ENCODE peak calls at places on chromosomes 4 and X, in ten cellular contexts. One of them, this sample, is unnamed.

GRCh38 chr4:113411496-113411938 is 350.0 kb downstream of the CAMK2D start:
- DNase-seq in fibroblast of mammary gland: peak
- DNase-seq in NCI-H2029 treated with DMSO at 0.1 percent for 48 hours: no peak
- DNase-seq in NCI-H345: peak
- DNase-seq in NCI-H1417 treated with DMSO at 0.1 percent for 48 hours: no peak
- DNase-seq in lower leg skin: no peak
- DNase-seq in stimulated activated CD4-positive, alpha-beta T cell treated with anti-CD3 and anti-CD28 coated beads, Interleukin-2, amount 100 ng/mL, for 48 hours: no peak
- DNase-seq in T-helper 2 cell: no peak
- DNase-seq in AG04449: peak
- DNase-seq in GM12865: no peak
- DNase-seq in this sample: no peak

GRCh38 chr4:37607018-37607417 is 79.2 kb downstream of the RELL1 start:
- DNase-seq in GM12865: no peak
- DNase-seq in NCI-H345: no peak
- DNase-seq in stimulated activated CD4-positive, alpha-beta T cell treated with anti-CD3 and anti-CD28 coated beads, Interleukin-2, amount 100 ng/mL, for 48 hours: no peak
- DNase-seq in AG04449: no peak
- DNase-seq in fibroblast of mammary gland: no peak
- DNase-seq in T-helper 2 cell: no peak
- DNase-seq in NCI-H2029 treated with DMSO at 0.1 percent for 48 hours: no peak
- DNase-seq in NCI-H1417 treated with DMSO at 0.1 percent for 48 hours: no peak
- DNase-seq in lower leg skin: no peak
- DNase-seq in this sample: no peak

GRCh38 chr4:25938251-25939186 is 24.5 kb downstream of the SMIM20 start:
- DNase-seq in stimulated activated CD4-positive, alpha-beta T cell treated with anti-CD3 and anti-CD28 coated beads, Interleukin-2, amount 100 ng/mL, for 48 hours: peak
- DNase-seq in fibroblast of mammary gland: peak
- DNase-seq in T-helper 2 cell: no peak
- DNase-seq in lower leg skin: no peak
- DNase-seq in NCI-H1417 treated with DMSO at 0.1 percent for 48 hours: no peak
- DNase-seq in AG04449: peak
- DNase-seq in NCI-H345: no peak
- DNase-seq in GM12865: peak
- DNase-seq in NCI-H2029 treated with DMSO at 0.1 percent for 48 hours: no peak
- DNase-seq in this sample: no peak

GRCh38 chrX:23373129-23373804 is 38.6 kb downstream of the PTCHD1 start:
- DNase-seq in T-helper 2 cell: no peak
- DNase-seq in AG04449: no peak
- DNase-seq in NCI-H2029 treated with DMSO at 0.1 percent for 48 hours: no peak
- DNase-seq in stimulated activated CD4-positive, alpha-beta T cell treated with anti-CD3 and anti-CD28 coated beads, Interleukin-2, amount 100 ng/mL, for 48 hours: no peak
- DNase-seq in NCI-H345: no peak
- DNase-seq in GM12865: no peak
- DNase-seq in NCI-H1417 treated with DMSO at 0.1 percent for 48 hours: no peak
- DNase-seq in lower leg skin: no peak
- DNase-seq in fibroblast of mammary gland: peak
- DNase-seq in this sample: no peak

GRCh38 chr4:150582101-150582565 is at the start of gene MAB21L2:
- DNase-seq in T-helper 2 cell: no peak
- DNase-seq in AG04449: no peak
- DNase-seq in lower leg skin: no peak
- DNase-seq in GM12865: no peak
- DNase-seq in NCI-H345: no peak
- DNase-seq in stimulated activated CD4-positive, alpha-beta T cell treated with anti-CD3 and anti-CD28 coated beads, Interleukin-2, amount 100 ng/mL, for 48 hours: no peak
- DNase-seq in NCI-H1417 treated with DMSO at 0.1 percent for 48 hours: no peak
- DNase-seq in fibroblast of mammary gland: no peak
- DNase-seq in NCI-H2029 treated with DMSO at 0.1 percent for 48 hours: no peak
- DNase-seq in this sample: no peak

GRCh38 chr4:152045397-152045780 is 284.6 kb upstream of the GATB start:
- DNase-seq in lower leg skin: no peak
- DNase-seq in NCI-H2029 treated with DMSO at 0.1 percent for 48 hours: no peak
- DNase-seq in GM12865: no peak
- DNase-seq in NCI-H1417 treated with DMSO at 0.1 percent for 48 hours: no peak
- DNase-seq in fibroblast of mammary gland: no peak
- DNase-seq in stimulated activated CD4-positive, alpha-beta T cell treated with anti-CD3 and anti-CD28 coated beads, Interleukin-2, amount 100 ng/mL, for 48 hours: no peak
- DNase-seq in T-helper 2 cell: no peak
- DNase-seq in NCI-H345: no peak
- DNase-seq in AG04449: no peak
- DNase-seq in this sample: no peak

GRCh38 chr4:48409203-48409602 is 67.9 kb downstream of the SLAIN2 start:
- DNase-seq in NCI-H345: no peak
- DNase-seq in fibroblast of mammary gland: peak
- DNase-seq in GM12865: no peak
- DNase-seq in NCI-H2029 treated with DMSO at 0.1 percent for 48 hours: no peak
- DNase-seq in T-helper 2 cell: no peak
- DNase-seq in NCI-H1417 treated with DMSO at 0.1 percent for 48 hours: no peak
- DNase-seq in lower leg skin: no peak
- DNase-seq in AG04449: no peak
- DNase-seq in stimulated activated CD4-positive, alpha-beta T cell treated with anti-CD3 and anti-CD28 coated beads, Interleukin-2, amount 100 ng/mL, for 48 hours: no peak
- DNase-seq in this sample: no peak

GRCh38 chrX:70042399-70043371 is 7.1 kb downstream of the AWAT2 start:
- DNase-seq in NCI-H1417 treated with DMSO at 0.1 percent for 48 hours: no peak
- DNase-seq in T-helper 2 cell: no peak
- DNase-seq in GM12865: no peak
- DNase-seq in fibroblast of mammary gland: peak
- DNase-seq in AG04449: no peak
- DNase-seq in stimulated activated CD4-positive, alpha-beta T cell treated with anti-CD3 and anti-CD28 coated beads, Interleukin-2, amount 100 ng/mL, for 48 hours: no peak
- DNase-seq in NCI-H345: no peak
- DNase-seq in lower leg skin: peak
- DNase-seq in NCI-H2029 treated with DMSO at 0.1 percent for 48 hours: no peak
- DNase-seq in this sample: no peak

GRCh38 chr4:100189820-100190642 is at the start of gene DDIT4L:
- DNase-seq in fibroblast of mammary gland: peak
- DNase-seq in lower leg skin: peak
- DNase-seq in NCI-H1417 treated with DMSO at 0.1 percent for 48 hours: no peak
- DNase-seq in AG04449: no peak
- DNase-seq in NCI-H345: peak
- DNase-seq in T-helper 2 cell: no peak
- DNase-seq in stimulated activated CD4-positive, alpha-beta T cell treated with anti-CD3 and anti-CD28 coated beads, Interleukin-2, amount 100 ng/mL, for 48 hours: no peak
- DNase-seq in NCI-H2029 treated with DMSO at 0.1 percent for 48 hours: no peak
- DNase-seq in GM12865: no peak
- DNase-seq in this sample: no peak

GRCh38 chrX:118975831-118976598 is 1.6 kb downstream of the LONRF3 start:
- DNase-seq in lower leg skin: peak
- DNase-seq in T-helper 2 cell: peak
- DNase-seq in NCI-H2029 treated with DMSO at 0.1 percent for 48 hours: no peak
- DNase-seq in AG04449: no peak
- DNase-seq in stimulated activated CD4-positive, alpha-beta T cell treated with anti-CD3 and anti-CD28 coated beads, Interleukin-2, amount 100 ng/mL, for 48 hours: peak
- DNase-seq in NCI-H345: peak
- DNase-seq in GM12865: peak
- DNase-seq in NCI-H1417 treated with DMSO at 0.1 percent for 48 hours: peak
- DNase-seq in fibroblast of mammary gland: peak
- DNase-seq in this sample: peak

GRCh38 chr4:28254003-28254402 is 1393.4 kb downstream of the STIM2 start:
- DNase-seq in AG04449: no peak
- DNase-seq in T-helper 2 cell: no peak
- DNase-seq in fibroblast of mammary gland: no peak
- DNase-seq in NCI-H1417 treated with DMSO at 0.1 percent for 48 hours: no peak
- DNase-seq in lower leg skin: no peak
- DNase-seq in NCI-H2029 treated with DMSO at 0.1 percent for 48 hours: no peak
- DNase-seq in NCI-H345: no peak
- DNase-seq in GM12865: no peak
- DNase-seq in stimulated activated CD4-positive, alpha-beta T cell treated with anti-CD3 and anti-CD28 coated beads, Interleukin-2, amount 100 ng/mL, for 48 hours: no peak
- DNase-seq in this sample: no peak

GRCh38 chrX:139204903-139205667 is 325.5 kb upstream of the F9 start:
- DNase-seq in stimulated activated CD4-positive, alpha-beta T cell treated with anti-CD3 and anti-CD28 coated beads, Interleukin-2, amount 100 ng/mL, for 48 hours: no peak
- DNase-seq in lower leg skin: peak
- DNase-seq in NCI-H345: no peak
- DNase-seq in NCI-H2029 treated with DMSO at 0.1 percent for 48 hours: no peak
- DNase-seq in GM12865: peak
- DNase-seq in fibroblast of mammary gland: no peak
- DNase-seq in AG04449: no peak
- DNase-seq in NCI-H1417 treated with DMSO at 0.1 percent for 48 hours: no peak
- DNase-seq in T-helper 2 cell: no peak
- DNase-seq in this sample: no peak

GRCh38 chr4:138222041-138222440 is 20.1 kb downstream of the SLC7A11 start:
- DNase-seq in lower leg skin: no peak
- DNase-seq in AG04449: peak
- DNase-seq in GM12865: no peak
- DNase-seq in NCI-H345: no peak
- DNase-seq in fibroblast of mammary gland: peak
- DNase-seq in stimulated activated CD4-positive, alpha-beta T cell treated with anti-CD3 and anti-CD28 coated beads, Interleukin-2, amount 100 ng/mL, for 48 hours: no peak
- DNase-seq in NCI-H1417 treated with DMSO at 0.1 percent for 48 hours: no peak
- DNase-seq in T-helper 2 cell: no peak
- DNase-seq in NCI-H2029 treated with DMSO at 0.1 percent for 48 hours: no peak
- DNase-seq in this sample: no peak

This sample was measured in naive thymus-derived CD8-positive, alpha-beta T cell.